ENCODE peak calls at places on chromosomes 5 and 9, in five cellular contexts. E, W, U, T and Q are unnamed samples.

GRCh38 chr5:128304791-128305190 is 221.2 kb downstream of the SLC12A2 start:
- DNase-seq in E (no peak), W (no peak), U (peak), T (no peak), Q (peak)

GRCh38 chr5:95664204-95664786 is 17.7 kb downstream of the RFESD start:
- DNase-seq in E (peak), W (peak), U (peak), T (no peak), Q (peak)

GRCh38 chr5:32714836-32715235 is 3.7 kb downstream of the NPR3 start:
- DNase-seq in E (no peak), W (no peak), U (peak), T (no peak), Q (peak)

GRCh38 chr5:88785396-88786216 is 97.4 kb downstream of the MEF2C start:
- DNase-seq in E (peak), W (peak), U (peak), T (no peak), Q (peak)

GRCh38 chr9:110918316-110919054 is 119.8 kb downstream of the LPAR1 start:
- DNase-seq in E (no peak), W (no peak), U (peak), T (no peak), Q (peak)

GRCh38 chr5:68661237-68661636 is 432.6 kb upstream of the SLC30A5 start:
- DNase-seq in E (peak), W (no peak), U (peak), T (no peak), Q (peak)

GRCh38 chr9:89382026-89382986 is 64.0 kb downstream of the SECISBP2 start:
- DNase-seq in E (no peak), W (no peak), U (no peak), T (no peak), Q (no peak)

GRCh38 chr5:141630570-141631140 is 6.0 kb downstream of the HDAC3 start:
- DNase-seq in E (no peak), W (no peak), U (no peak), T (no peak), Q (no peak)

GRCh38 chr9:5622019-5622418 is 6.9 kb upstream of the RIC1 start:
- DNase-seq in E (no peak), W (no peak), U (peak), T (no peak), Q (peak)

GRCh38 chr9:135551031-135551430 is 5.1 kb downstream of the OBP2A start:
- DNase-seq in E (no peak), W (no peak), U (no peak), T (peak), Q (no peak)

GRCh38 chr5:59222687-59223511 is 640.0 kb downstream of the RAB3C start:
- DNase-seq in E (no peak), W (no peak), U (peak), T (no peak), Q (no peak)

GRCh38 chr9:35690447-35691324 is 961 bp upstream of the TPM2 start:
- DNase-seq in E (peak), W (peak), U (peak), T (peak), Q (peak)

GRCh38 chr5:113232246-113232645 is 202.5 kb downstream of the TSSK1B start:
- DNase-seq in E (no peak), W (no peak), U (no peak), T (no peak), Q (no peak)

GRCh38 chr5:116575635-116576042 is 1.0 kb upstream of the SEMA6A start:
- DNase-seq in E (peak), W (peak), U (peak), T (no peak), Q (no peak)

GRCh38 chr9:72843525-72844439 is 109.1 kb downstream of the ALDH1A1 start:
- DNase-seq in E (no peak), W (no peak), U (peak), T (no peak), Q (no peak)

GRCh38 chr5:150452914-150453313 is 3.4 kb upstream of the RPS14 start:
- DNase-seq in E (no peak), W (no peak), U (no peak), T (no peak), Q (no peak)

GRCh38 chr5:176533894-176534611 is 3.1 kb downstream of the RNF44 start:
- DNase-seq in E (peak), W (no peak), U (no peak), T (no peak), Q (peak)

GRCh38 chr5:40569549-40570270 is 110.0 kb upstream of the PTGER4 start:
- DNase-seq in E (no peak), W (no peak), U (peak), T (no peak), Q (peak)

GRCh38 chr5:72252574-72253155 is 67.4 kb downstream of the MRPS27 start:
- DNase-seq in E (no peak), W (no peak), U (peak), T (no peak), Q (peak)

GRCh38 chr5:55821731-55822512 is 29.2 kb upstream of the IL31RA start:
- DNase-seq in E (peak), W (no peak), U (peak), T (no peak), Q (peak)

GRCh38 chr5:57696906-57697590 is 214.4 kb upstream of the ACTBL2 start:
- DNase-seq in E (no peak), W (no peak), U (no peak), T (no peak), Q (no peak)

GRCh38 chr9:121121582-121122087 is 46.9 kb downstream of the CNTRL start:
- DNase-seq in E (peak), W (no peak), U (peak), T (peak), Q (peak)

GRCh38 chr9:132733133-132733815 is 63.0 kb downstream of the GTF3C4 start:
- DNase-seq in E (no peak), W (no peak), U (no peak), T (no peak), Q (peak)

GRCh38 chr9:36665921-36666429 is 93.3 kb downstream of the MELK start:
- DNase-seq in E (no peak), W (no peak), U (peak), T (no peak), Q (peak)

GRCh38 chr9:107536462-107536861 is 46.9 kb upstream of the KLF4 start:
- DNase-seq in E (no peak), W (no peak), U (no peak), T (no peak), Q (no peak)

GRCh38 chr5:11459716-11460115 is 444.5 kb downstream of the CTNND2 start:
- DNase-seq in E (no peak), W (no peak), U (no peak), T (no peak), Q (no peak)

GRCh38 chr9:110650991-110651411 is 17.6 kb upstream of the MUSK start:
- DNase-seq in E (no peak), W (no peak), U (peak), T (no peak), Q (peak)

GRCh38 chr5:1893754-1894153 is 11.0 kb upstream of the IRX4 start:
- DNase-seq in E (no peak), W (no peak), U (no peak), T (no peak), Q (no peak)

GRCh38 chr5:56327810-56328209 is 94.7 kb upstream of the ANKRD55 start:
- DNase-seq in E (no peak), W (no peak), U (no peak), T (no peak), Q (no peak)

GRCh38 chr9:99828417-99829176 is 6.9 kb downstream of the NR4A3 start:
- DNase-seq in E (peak), W (no peak), U (peak), T (no peak), Q (no peak)

GRCh38 chr5:67315082-67315801 is 118.6 kb upstream of the CD180 start:
- DNase-seq in E (no peak), W (no peak), U (peak), T (no peak), Q (peak)